ENCODE peak calls at places on chromosome 1, in eight cellular contexts. Y is T-helper 9 cell; S is activated T-cell treated with anti-CD3 and anti-CD28 coated beads for 1 hour; N is pulmonary artery endothelial cell; G is AG08396; R is immature natural killer cell; V is stimulated activated CD4-positive, alpha-beta T cell treated with anti-CD3 and anti-CD28 coated beads, Interleukin-1b, Interleukin-23, amount 100 ng/mL, for 1 hour; O is non-pigmented ciliary epithelial cell. E is an unnamed sample.

GRCh38 chr1:93448292-93448982 is 519 bp downstream of the FNBP1L start:
- DNase-seq in Y (peak), O (no peak), S (no peak), V (no peak), R (peak), G (peak), N (no peak), E (peak)

GRCh38 chr1:33348676-33349080 is 27.8 kb upstream of the A3GALT2 start:
- DNase-seq in S (no peak), Y (no peak), R (peak), O (no peak), V (no peak), G (no peak), N (no peak), E (peak)

GRCh38 chr1:150429805-150430204 is 57.4 kb upstream of the TARS2 start:
- DNase-seq in O (no peak), R (no peak), Y (no peak), N (no peak), G (no peak), S (no peak), V (no peak), E (no peak)

GRCh38 chr1:235567812-235568444 is 63.7 kb upstream of the B3GALNT2 start:
- DNase-seq in N (no peak), R (no peak), G (no peak), S (no peak), Y (no peak), V (no peak), O (no peak), E (peak)

GRCh38 chr1:226046240-226046639 is 16.3 kb upstream of the H3-3A start:
- DNase-seq in O (no peak), S (no peak), N (no peak), Y (no peak), R (no peak), V (no peak), G (no peak), E (no peak)

GRCh38 chr1:157956754-157957153 is 36.7 kb upstream of the KIRREL1 start:
- DNase-seq in Y (no peak), G (no peak), O (no peak), N (no peak), V (no peak), R (no peak), S (no peak), E (no peak)

GRCh38 chr1:242523968-242524570 is 428 bp downstream of the PLD5 start:
- DNase-seq in G (peak), N (no peak), V (no peak), O (no peak), Y (no peak), S (no peak), R (no peak), E (peak)

GRCh38 chr1:46538147-46538546 is 13.3 kb downstream of the KNCN start:
- DNase-seq in S (no peak), Y (no peak), N (no peak), V (no peak), R (no peak), G (no peak), O (no peak), E (no peak)

GRCh38 chr1:68959631-68960030 is 462.7 kb upstream of the DEPDC1 start:
- DNase-seq in Y (no peak), S (no peak), O (no peak), N (no peak), G (no peak), V (no peak), R (no peak), E (no peak)

GRCh38 chr1:201298381-201299367 is 15.4 kb downstream of the PKP1 start:
- DNase-seq in V (no peak), O (no peak), G (no peak), R (no peak), Y (no peak), N (no peak), S (no peak), E (no peak)

GRCh38 chr1:91552596-91552995 is 51.9 kb downstream of the CDC7 start:
- DNase-seq in N (no peak), Y (no peak), G (no peak), O (no peak), R (no peak), V (no peak), S (no peak), E (no peak)

GRCh38 chr1:39735731-39736130 is 3.0 kb upstream of the PPIE start:
- DNase-seq in N (no peak), V (no peak), G (no peak), O (no peak), Y (no peak), R (no peak), S (no peak), E (no peak)

GRCh38 chr1:205472737-205473565 is 17.1 kb upstream of the BLACAT1 start:
- DNase-seq in G (no peak), Y (no peak), N (no peak), S (no peak), V (no peak), R (no peak), O (no peak), E (no peak)

GRCh38 chr1:28144203-28145135 is 32.0 kb downstream of the PTAFR start:
- DNase-seq in N (no peak), V (no peak), G (peak), R (no peak), S (no peak), Y (no peak), O (peak), E (peak)

GRCh38 chr1:20440785-20441200 is 45.2 kb downstream of the CAMK2N1 start:
- DNase-seq in G (peak), N (no peak), S (no peak), R (peak), O (no peak), Y (peak), V (no peak), E (no peak)